ENCODE peak calls at places on chromosomes 1 and 21, in four cellular contexts. O is IMR-90, C is fibroblast of pulmonary artery, K is cardiac fibroblast. E is an unnamed sample.

GRCh38 chr21:31558839-31559367 is 100.6 kb upstream of the SOD1 start:
- DNase-seq in O (peak; percentile 76), C (peak; percentile 95), K (peak; percentile 96), E (peak; percentile 93)

GRCh38 chr21:13854638-13855037 is 245.1 kb downstream of the POTED start:
- DNase-seq in O (no peak), C (no peak), K (no peak), E (no peak)

GRCh38 chr1:204983881-204984280 is 59.1 kb upstream of the CNTN2 start:
- DNase-seq in O (no peak), C (no peak), K (no peak), E (no peak)

GRCh38 chr1:180282401-180282800 is 52.3 kb downstream of the LHX4 start:
- DNase-seq in O (no peak), C (no peak), K (no peak), E (no peak)

GRCh38 chr1:173039621-173040020 is 11.1 kb downstream of the TNFSF18 start:
- DNase-seq in O (peak; percentile 49), C (peak; percentile 25), K (no peak), E (no peak)

GRCh38 chr1:207991331-207991914 is 80.5 kb upstream of the CD34 start:
- DNase-seq in O (no peak), C (no peak), K (no peak), E (no peak)

GRCh38 chr21:46000731-46001641 is 19.4 kb downstream of the COL6A1 start:
- DNase-seq in O (no peak), C (no peak), K (no peak), E (no peak)

GRCh38 chr1:165073402-165074007 is 283.0 kb downstream of the LMX1A start:
- DNase-seq in O (peak; percentile 56), C (peak; percentile 70), K (peak; percentile 73), E (peak; percentile 80)

GRCh38 chr1:9437931-9438330 is 101.3 kb upstream of the SLC25A33 start:
- DNase-seq in O (peak; percentile 53), C (peak; percentile 54), K (peak; percentile 38), E (peak; percentile 31)

GRCh38 chr21:16124397-16125130 is 394.8 kb downstream of the USP25 start:
- DNase-seq in O (peak; percentile 89), C (peak; percentile 94), K (peak; percentile 91), E (peak; percentile 93)

GRCh38 chr1:25435315-25436103 is 4.8 kb downstream of the MACO1 start:
- DNase-seq in O (no peak), C (no peak), K (no peak), E (peak; percentile 58)

GRCh38 chr1:19979494-19979977 is at the start of gene PLA2G2A:
- DNase-seq in O (no peak), C (no peak), K (peak; percentile 58), E (peak; percentile 18)

GRCh38 chr1:107820797-107821196 is 144.2 kb downstream of the VAV3 start:
- DNase-seq in O (no peak), C (no peak), K (no peak), E (peak; percentile 36)

GRCh38 chr1:92511541-92511940 is 24.8 kb upstream of the GFI1 start:
- DNase-seq in O (no peak), C (no peak), K (no peak), E (no peak)

GRCh38 chr1:107842241-107842640 is 122.7 kb downstream of the VAV3 start:
- DNase-seq in O (no peak), C (no peak), K (no peak), E (peak; percentile 49)

GRCh38 chr1:226736908-226737818 is 1.9 kb downstream of the ITPKB start:
- DNase-seq in O (peak; percentile 23), C (peak; percentile 39), K (peak; percentile 50), E (no peak)

GRCh38 chr1:90925928-90926869 is 95.6 kb downstream of the ZNF644 start:
- DNase-seq in O (peak; percentile 84), C (peak; percentile 70), K (peak; percentile 68), E (peak; percentile 14)

GRCh38 chr1:183911285-183911684 is 106.4 kb downstream of the RGL1 start:
- DNase-seq in O (no peak), C (no peak), K (no peak), E (no peak)

GRCh38 chr1:10953505-10954193 is 58.8 kb upstream of the TARDBP start:
- DNase-seq in O (no peak), C (no peak), K (no peak), E (no peak)

GRCh38 chr1:67058761-67059160 is 4.8 kb upstream of the SLC35D1 start:
- DNase-seq in O (peak; percentile 47), C (no peak), K (peak; percentile 6), E (peak; percentile 13)

GRCh38 chr1:228902781-228903572 is 167.7 kb downstream of the RHOU start:
- DNase-seq in O (peak; percentile 99), C (peak; percentile 100), K (peak; percentile 99), E (peak; percentile 100)

GRCh38 chr1:206698990-206699586 is 14.4 kb downstream of the MAPKAPK2 start:
- DNase-seq in O (no peak), C (no peak), K (no peak), E (no peak)

DNA sequence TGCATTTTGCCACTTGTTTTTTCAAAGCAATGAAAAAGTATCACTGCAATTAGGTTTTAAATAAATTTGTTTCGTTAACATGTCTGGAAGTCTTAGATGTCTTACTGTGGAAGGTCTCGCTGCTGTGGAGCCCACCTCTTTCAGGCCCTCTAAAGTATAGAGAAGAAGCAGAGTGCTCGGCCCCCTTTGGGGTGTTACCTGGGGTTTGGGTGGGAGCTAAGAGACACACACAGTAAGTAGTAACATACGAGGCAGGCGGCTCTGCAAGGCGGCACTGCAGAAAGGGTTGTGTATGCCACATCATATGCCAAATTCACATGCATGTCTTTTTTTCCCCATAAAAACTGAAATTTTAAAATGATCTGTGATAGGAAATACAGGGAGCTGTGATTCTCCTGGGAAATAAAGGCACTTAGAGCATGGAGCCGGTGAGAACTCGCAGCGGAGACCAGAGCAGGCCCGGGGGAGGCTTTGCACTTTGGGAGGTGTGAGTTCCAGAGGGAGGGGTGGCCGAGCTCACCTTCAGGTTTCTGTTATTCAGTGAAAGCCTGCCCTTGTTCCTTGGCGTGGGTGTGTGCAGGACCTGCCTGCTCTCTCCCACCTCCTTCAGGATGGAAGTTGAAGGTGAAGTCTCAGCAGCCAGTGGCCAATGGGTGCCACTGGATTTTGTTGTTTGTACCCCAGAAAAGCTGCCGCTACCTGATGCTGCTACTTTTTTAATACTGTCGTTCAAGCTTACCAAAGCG is 35.7 kb upstream of the PWP2 start:
- DNase-seq in O (no peak), C (no peak), K (no peak), E (no peak)
- TF ChIP-seq CTCF in O (no peak), C (no peak), K (no peak), E (no peak)

GRCh38 chr1:190376067-190376466 is 101.6 kb downstream of the BRINP3 start:
- DNase-seq in O (no peak), C (peak; percentile 15), K (no peak), E (no peak)

GRCh38 chr1:190377294-190377693 is 100.4 kb downstream of the BRINP3 start:
- DNase-seq in O (no peak), C (no peak), K (no peak), E (no peak)

GRCh38 chr1:190373705-190374336 is 103.8 kb downstream of the BRINP3 start:
- DNase-seq in O (peak; percentile 38), C (peak; percentile 49), K (peak; percentile 50), E (peak; percentile 67)
- TF ChIP-seq CTCF in O (peak; percentile 78), C (peak; percentile 75), K (peak; percentile 22), E (peak; percentile 66)

GRCh38 chr1:155729031-155729898 is 40.4 kb downstream of the DAP3 start:
- DNase-seq in O (peak; percentile 69), C (peak; percentile 85), K (peak; percentile 81), E (peak; percentile 80)
- TF ChIP-seq CTCF in O (peak; percentile 56), C (peak; percentile 81), K (peak; percentile 79), E (peak; percentile 59)

GRCh38 chr1:213564215-213564659 is 423.5 kb upstream of the PROX1 start:
- DNase-seq in O (no peak), C (no peak), K (no peak), E (peak; percentile 68)
- TF ChIP-seq CTCF in O (no peak), C (peak; percentile 7), K (peak; percentile 26), E (peak; percentile 46)

GRCh38 chr1:200894712-200895447 is at the start of gene INAVA:
- DNase-seq in O (no peak), C (no peak), K (no peak), E (peak; percentile 97)
- TF ChIP-seq CTCF in O (no peak), C (no peak), K (no peak), E (peak; percentile 44)

GRCh38 chr1:178733972-178734371 is 8.9 kb downstream of the RALGPS2 start:
- DNase-seq in O (no peak), C (no peak), K (no peak), E (no peak)
- TF ChIP-seq CTCF in O (peak; percentile 12), C (peak; percentile 30), K (peak; percentile 42), E (peak; percentile 25)

GRCh38 chr21:36698160-36699025 is 522 bp upstream of the SIM2 start:
- DNase-seq in O (peak; percentile 15), C (no peak), K (no peak), E (peak; percentile 69)
- TF ChIP-seq CTCF in O (no peak), C (no peak), K (no peak), E (no peak)

GRCh38 chr1:3852091-3852490 is 4.9 kb downstream of the CEP104 start:
- DNase-seq in O (no peak), C (no peak), K (no peak), E (no peak)

GRCh38 chr1:3857791-3858129 is 484 bp downstream of the DFFB start:
- DNase-seq in O (no peak), C (no peak), K (no peak), E (no peak)

GRCh38 chr1:3858231-3858981 is 1.1 kb downstream of the DFFB start:
- DNase-seq in O (peak; percentile 36), C (peak; percentile 25), K (peak; percentile 41), E (peak; percentile 52)

GRCh38 chr1:3852711-3853498 is 4.1 kb downstream of the CEP104 start:
- DNase-seq in O (no peak), C (no peak), K (no peak), E (no peak)

GRCh38 chr1:3856923-3857790 is at the start of the genes CEP104 and DFFB:
- DNase-seq in O (peak; percentile 67), C (peak; percentile 86), K (peak; percentile 83), E (peak; percentile 98)
- TF ChIP-seq CTCF in O (no peak), C (no peak), K (no peak), E (no peak)

GRCh38 chr1:65812065-65812464 is 19.4 kb downstream of the PDE4B start:
- DNase-seq in O (peak; percentile 95), C (peak; percentile 79), K (peak; percentile 79), E (peak; percentile 83)

GRCh38 chr1:65818966-65819365 is 26.3 kb downstream of the PDE4B start:
- DNase-seq in O (no peak), C (no peak), K (no peak), E (no peak)

GRCh38 chr1:65814752-65815151 is 22.1 kb downstream of the PDE4B start:
- DNase-seq in O (no peak), C (no peak), K (no peak), E (no peak)

GRCh38 chr1:65817891-65818290 is 25.2 kb downstream of the PDE4B start:
- DNase-seq in O (no peak), C (no peak), K (no peak), E (no peak)

DNA sequence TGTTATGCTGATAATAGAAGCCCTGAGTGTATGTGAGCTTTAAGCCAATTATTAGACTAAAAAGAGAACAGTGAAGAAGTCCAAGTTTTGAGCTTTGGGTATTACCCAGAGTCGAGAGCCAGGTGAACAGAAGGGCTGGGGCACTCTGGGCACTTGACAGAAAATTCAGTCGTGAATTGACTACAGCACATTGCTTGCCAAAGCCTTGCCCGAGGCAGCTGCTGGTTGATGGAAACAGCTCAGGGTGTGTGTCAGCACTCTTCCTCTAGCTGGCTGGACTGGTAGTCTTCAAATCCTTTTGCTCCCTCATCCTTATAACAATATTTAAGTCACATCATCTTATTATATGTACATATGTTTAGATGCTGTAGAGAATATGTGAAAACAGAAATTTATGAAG is 21.3 kb downstream of the PDE4B start:
- DNase-seq in O (peak; percentile 49), C (no peak), K (no peak), E (peak; percentile 55)
- TF ChIP-seq CTCF in O (no peak), C (no peak), K (no peak), E (no peak)